ENCODE peak calls at places on chromosome 11, in five cellular contexts. One of them, this sample, is unnamed.

GRCh38 chr11:729492-730074 is 17.7 kb upstream of the TALDO1 start:
- DNase-seq in right cardiac atrium: peak
- DNase-seq in GM04504: no peak
- DNase-seq in dorsolateral prefrontal cortex: peak
- DNase-seq in GM23248: no peak
- DNase-seq in this sample: no peak

GRCh38 chr11:107017433-107018227 is 646 bp downstream of the GUCY1A2 start:
- DNase-seq in GM04504: no peak
- DNase-seq in dorsolateral prefrontal cortex: no peak
- DNase-seq in GM23248: peak
- DNase-seq in right cardiac atrium: peak
- DNase-seq in this sample: peak

GRCh38 chr11:121328967-121329653 is 36.5 kb downstream of the SC5D start:
- DNase-seq in GM04504: no peak
- DNase-seq in right cardiac atrium: no peak
- DNase-seq in dorsolateral prefrontal cortex: no peak
- DNase-seq in GM23248: no peak
- DNase-seq in this sample: no peak

GRCh38 chr11:94734563-94735275 is 33.4 kb upstream of the AMOTL1 start:
- DNase-seq in dorsolateral prefrontal cortex: no peak
- DNase-seq in right cardiac atrium: no peak
- DNase-seq in GM04504: no peak
- DNase-seq in GM23248: no peak
- DNase-seq in this sample: no peak

GRCh38 chr11:113664069-113664980 is 41.8 kb downstream of the TMPRSS5 start:
- DNase-seq in right cardiac atrium: no peak
- DNase-seq in GM04504: no peak
- DNase-seq in dorsolateral prefrontal cortex: no peak
- DNase-seq in GM23248: peak
- DNase-seq in this sample: no peak

GRCh38 chr11:3378426-3379423 is at the start of gene ZNF195:
- DNase-seq in GM04504: peak
- DNase-seq in right cardiac atrium: peak
- DNase-seq in dorsolateral prefrontal cortex: peak
- DNase-seq in GM23248: peak
- DNase-seq in this sample: peak

GRCh38 chr11:34250732-34251639 is 106.8 kb downstream of the ABTB2 start:
- DNase-seq in GM23248: peak
- DNase-seq in GM04504: no peak
- DNase-seq in dorsolateral prefrontal cortex: peak
- DNase-seq in right cardiac atrium: peak
- DNase-seq in this sample: peak

GRCh38 chr11:94417386-94417987 is 16.3 kb upstream of the GPR83 start:
- DNase-seq in GM23248: peak
- DNase-seq in right cardiac atrium: no peak
- DNase-seq in GM04504: no peak
- DNase-seq in dorsolateral prefrontal cortex: no peak
- DNase-seq in this sample: no peak

GRCh38 chr11:7657306-7658025 is 15.8 kb downstream of the CYB5R2 start:
- DNase-seq in right cardiac atrium: peak
- DNase-seq in GM04504: peak
- DNase-seq in GM23248: peak
- DNase-seq in dorsolateral prefrontal cortex: peak
- DNase-seq in this sample: peak

GRCh38 chr11:17612221-17613188 is 65.4 kb downstream of the OTOG start:
- DNase-seq in GM23248: no peak
- DNase-seq in GM04504: no peak
- DNase-seq in dorsolateral prefrontal cortex: no peak
- DNase-seq in right cardiac atrium: no peak
- DNase-seq in this sample: no peak

GRCh38 chr11:13415201-13415600 is 47.8 kb downstream of the BTBD10 start:
- DNase-seq in GM23248: no peak
- DNase-seq in right cardiac atrium: no peak
- DNase-seq in GM04504: no peak
- DNase-seq in dorsolateral prefrontal cortex: no peak
- DNase-seq in this sample: no peak

GRCh38 chr11:2507945-2508749 is 63.3 kb downstream of the KCNQ1 start:
- DNase-seq in GM23248: no peak
- DNase-seq in GM04504: no peak
- DNase-seq in dorsolateral prefrontal cortex: no peak
- DNase-seq in right cardiac atrium: peak
- DNase-seq in this sample: peak

GRCh38 chr11:16346975-16347374 is 9.4 kb downstream of the SOX6 start:
- DNase-seq in dorsolateral prefrontal cortex: no peak
- DNase-seq in right cardiac atrium: no peak
- DNase-seq in GM23248: no peak
- DNase-seq in GM04504: no peak
- DNase-seq in this sample: peak

GRCh38 chr11:126755494-126755893 is 245.1 kb downstream of the KIRREL3 start:
- DNase-seq in right cardiac atrium: no peak
- DNase-seq in GM04504: no peak
- DNase-seq in GM23248: no peak
- DNase-seq in dorsolateral prefrontal cortex: no peak
- DNase-seq in this sample: no peak

GRCh38 chr11:8183136-8183535 is 14.3 kb upstream of the RIC3 start:
- DNase-seq in GM04504: no peak
- DNase-seq in GM23248: peak
- DNase-seq in dorsolateral prefrontal cortex: no peak
- DNase-seq in right cardiac atrium: no peak
- DNase-seq in this sample: no peak